ENCODE peak calls at places on chromosomes 5 and 9, in five cellular contexts. One of them, this sample, is unnamed.

GRCh38 chr9:8570776-8571175 is 771.2 kb upstream of the DMAC1 start:
- DNase-seq in right cardiac atrium: no peak
- DNase-seq in stimulated activated CD4-positive, alpha-beta T cell treated with anti-CD3 and anti-CD28 coated beads, Interleukin-4, amount 100 ng/mL, for 4 hours: no peak
- DNase-seq in H7: no peak
- DNase-seq in CD4-positive, alpha-beta memory T cell: no peak
- DNase-seq in this sample: no peak

GRCh38 chr9:69036799-69037198 is 1.2 kb downstream of the FXN start:
- DNase-seq in stimulated activated CD4-positive, alpha-beta T cell treated with anti-CD3 and anti-CD28 coated beads, Interleukin-4, amount 100 ng/mL, for 4 hours: no peak
- DNase-seq in H7: no peak
- DNase-seq in right cardiac atrium: no peak
- DNase-seq in CD4-positive, alpha-beta memory T cell: no peak
- DNase-seq in this sample: peak

GRCh38 chr5:38602641-38603040 is 46.2 kb upstream of the LIFR start:
- DNase-seq in right cardiac atrium: no peak
- DNase-seq in stimulated activated CD4-positive, alpha-beta T cell treated with anti-CD3 and anti-CD28 coated beads, Interleukin-4, amount 100 ng/mL, for 4 hours: no peak
- DNase-seq in CD4-positive, alpha-beta memory T cell: no peak
- DNase-seq in H7: no peak
- DNase-seq in this sample: no peak

GRCh38 chr9:137317021-137317978 is 15.2 kb upstream of the NRARP start:
- DNase-seq in right cardiac atrium: peak
- DNase-seq in CD4-positive, alpha-beta memory T cell: no peak
- DNase-seq in stimulated activated CD4-positive, alpha-beta T cell treated with anti-CD3 and anti-CD28 coated beads, Interleukin-4, amount 100 ng/mL, for 4 hours: no peak
- DNase-seq in H7: peak
- DNase-seq in this sample: no peak

GRCh38 chr5:54990751-54991349 is 5.5 kb upstream of the ESM1 start:
- DNase-seq in stimulated activated CD4-positive, alpha-beta T cell treated with anti-CD3 and anti-CD28 coated beads, Interleukin-4, amount 100 ng/mL, for 4 hours: no peak
- DNase-seq in CD4-positive, alpha-beta memory T cell: no peak
- DNase-seq in right cardiac atrium: no peak
- DNase-seq in H7: no peak
- DNase-seq in this sample: no peak

GRCh38 chr5:132257131-132258101 is at the start of gene PDLIM4:
- DNase-seq in H7: peak
- DNase-seq in CD4-positive, alpha-beta memory T cell: no peak
- DNase-seq in right cardiac atrium: peak
- DNase-seq in stimulated activated CD4-positive, alpha-beta T cell treated with anti-CD3 and anti-CD28 coated beads, Interleukin-4, amount 100 ng/mL, for 4 hours: no peak
- DNase-seq in this sample: no peak

GRCh38 chr5:94378062-94378461 is 240.3 kb downstream of the KIAA0825 start:
- DNase-seq in CD4-positive, alpha-beta memory T cell: no peak
- DNase-seq in right cardiac atrium: no peak
- DNase-seq in stimulated activated CD4-positive, alpha-beta T cell treated with anti-CD3 and anti-CD28 coated beads, Interleukin-4, amount 100 ng/mL, for 4 hours: no peak
- DNase-seq in H7: no peak
- DNase-seq in this sample: no peak

GRCh38 chr9:113298924-113299770 is 4.0 kb downstream of the RNF183 start:
- DNase-seq in stimulated activated CD4-positive, alpha-beta T cell treated with anti-CD3 and anti-CD28 coated beads, Interleukin-4, amount 100 ng/mL, for 4 hours: no peak
- DNase-seq in right cardiac atrium: no peak
- DNase-seq in H7: peak
- DNase-seq in CD4-positive, alpha-beta memory T cell: no peak
- DNase-seq in this sample: no peak

GRCh38 chr9:967436-967835 is 9.0 kb upstream of the DMRT3 start:
- DNase-seq in CD4-positive, alpha-beta memory T cell: no peak
- DNase-seq in right cardiac atrium: no peak
- DNase-seq in H7: peak
- DNase-seq in stimulated activated CD4-positive, alpha-beta T cell treated with anti-CD3 and anti-CD28 coated beads, Interleukin-4, amount 100 ng/mL, for 4 hours: no peak
- DNase-seq in this sample: no peak

GRCh38 chr5:156918311-156918845 is 44.6 kb downstream of the TIMD4 start:
- DNase-seq in CD4-positive, alpha-beta memory T cell: no peak
- DNase-seq in stimulated activated CD4-positive, alpha-beta T cell treated with anti-CD3 and anti-CD28 coated beads, Interleukin-4, amount 100 ng/mL, for 4 hours: no peak
- DNase-seq in right cardiac atrium: no peak
- DNase-seq in H7: no peak
- DNase-seq in this sample: no peak